ENCODE peak calls at places on chromosomes 11 and 22, in four cellular contexts. One of them, this sample, is unnamed.

GRCh38 chr11:116694815-116695590 is 77.8 kb downstream of the BUD13 start:
- DNase-seq in heart left ventricle: no peak
- DNase-seq in body of pancreas: no peak
- DNase-seq in psoas muscle: no peak
- DNase-seq in this sample: no peak

GRCh38 chr11:93567406-93567819 is 24.2 kb upstream of the SMCO4 start:
- DNase-seq in psoas muscle: peak
- DNase-seq in heart left ventricle: peak
- DNase-seq in body of pancreas: peak
- DNase-seq in this sample: peak

GRCh38 chr22:31244044-31244942 is 32.2 kb downstream of the LIMK2 start:
- DNase-seq in psoas muscle: peak
- DNase-seq in body of pancreas: no peak
- DNase-seq in heart left ventricle: no peak
- DNase-seq in this sample: no peak

GRCh38 chr11:2297623-2298030 is 4.1 kb downstream of the C11orf21 start:
- DNase-seq in psoas muscle: no peak
- DNase-seq in heart left ventricle: no peak
- DNase-seq in body of pancreas: no peak
- DNase-seq in this sample: no peak

GRCh38 chr11:65596520-65596919 is 920 bp upstream of the KCNK7 start:
- DNase-seq in body of pancreas: peak
- DNase-seq in psoas muscle: no peak
- DNase-seq in heart left ventricle: no peak
- DNase-seq in this sample: no peak

GRCh38 chr22:31090217-31091085 is 9.3 kb downstream of the SMTN start:
- DNase-seq in body of pancreas: no peak
- DNase-seq in heart left ventricle: no peak
- DNase-seq in psoas muscle: no peak
- DNase-seq in this sample: no peak

GRCh38 chr11:2518112-2518982 is 73.5 kb downstream of the KCNQ1 start:
- DNase-seq in body of pancreas: peak
- DNase-seq in psoas muscle: peak
- DNase-seq in heart left ventricle: no peak
- DNase-seq in this sample: peak

GRCh38 chr11:79274636-79275315 is 166.1 kb downstream of the TENM4 start:
- DNase-seq in psoas muscle: no peak
- DNase-seq in body of pancreas: no peak
- DNase-seq in heart left ventricle: no peak
- DNase-seq in this sample: no peak

GRCh38 chr22:23392420-23393121 is 187.5 kb downstream of the IGLL1 start:
- DNase-seq in psoas muscle: no peak
- DNase-seq in heart left ventricle: no peak
- DNase-seq in body of pancreas: no peak
- DNase-seq in this sample: no peak

GRCh38 chr11:8207080-8208000 is 38.5 kb upstream of the RIC3 start:
- DNase-seq in heart left ventricle: no peak
- DNase-seq in psoas muscle: no peak
- DNase-seq in body of pancreas: no peak
- DNase-seq in this sample: no peak

GRCh38 chr11:64094463-64095223 is 58.9 kb downstream of the FLRT1 start:
- DNase-seq in psoas muscle: peak
- DNase-seq in heart left ventricle: no peak
- DNase-seq in body of pancreas: no peak
- DNase-seq in this sample: no peak

GRCh38 chr11:58900479-58901420 is 38.5 kb upstream of the GLYATL1 start:
- DNase-seq in body of pancreas: peak
- DNase-seq in heart left ventricle: peak
- DNase-seq in psoas muscle: peak
- DNase-seq in this sample: peak

GRCh38 chr11:44681698-44682097 is 45.1 kb upstream of the TSPAN18 start:
- DNase-seq in psoas muscle: no peak
- DNase-seq in body of pancreas: no peak
- DNase-seq in heart left ventricle: no peak
- DNase-seq in this sample: no peak

GRCh38 chr11:19719960-19720359 is 7.3 kb downstream of the NAV2 start:
- DNase-seq in psoas muscle: no peak
- DNase-seq in body of pancreas: no peak
- DNase-seq in heart left ventricle: no peak
- DNase-seq in this sample: no peak

GRCh38 chr11:35525501-35526175 is at the start of gene PAMR1:
- DNase-seq in heart left ventricle: peak
- DNase-seq in body of pancreas: peak
- DNase-seq in psoas muscle: peak
- DNase-seq in this sample: peak

GRCh38 chr22:20904980-20905355 is 12.2 kb upstream of the CRKL start:
- DNase-seq in body of pancreas: no peak
- DNase-seq in heart left ventricle: no peak
- DNase-seq in psoas muscle: no peak
- DNase-seq in this sample: no peak

GRCh38 chr22:44594951-44595350 is 96.9 kb upstream of the RTL6 start:
- DNase-seq in heart left ventricle: no peak
- DNase-seq in body of pancreas: no peak
- DNase-seq in psoas muscle: no peak
- DNase-seq in this sample: no peak

GRCh38 chr11:17673951-17674350 is 45.4 kb upstream of the MYOD1 start:
- DNase-seq in body of pancreas: no peak
- DNase-seq in psoas muscle: no peak
- DNase-seq in heart left ventricle: no peak
- DNase-seq in this sample: no peak

GRCh38 chr11:83865636-83866461 is 579.7 kb upstream of the CCDC90B start:
- DNase-seq in body of pancreas: no peak
- DNase-seq in heart left ventricle: no peak
- DNase-seq in psoas muscle: no peak
- DNase-seq in this sample: no peak

GRCh38 chr22:50306753-50307749 is at the start of gene PLXNB2:
- DNase-seq in heart left ventricle: peak
- DNase-seq in psoas muscle: peak
- DNase-seq in body of pancreas: peak
- DNase-seq in this sample: peak

GRCh38 chr11:128323381-128323780 is 264.0 kb downstream of the ETS1 start:
- DNase-seq in body of pancreas: no peak
- DNase-seq in psoas muscle: no peak
- DNase-seq in heart left ventricle: no peak
- DNase-seq in this sample: no peak

GRCh38 chr22:44024288-44024908 is at the start of gene PARVB:
- DNase-seq in psoas muscle: peak
- DNase-seq in body of pancreas: no peak
- DNase-seq in heart left ventricle: peak
- DNase-seq in this sample: peak

GRCh38 chr11:64620286-64620962 is 29.4 kb downstream of the SLC22A12 start:
- DNase-seq in psoas muscle: no peak
- DNase-seq in body of pancreas: peak
- DNase-seq in heart left ventricle: no peak
- DNase-seq in this sample: no peak

GRCh38 chr22:50189184-50189848 is 3.6 kb downstream of the TRABD start:
- DNase-seq in body of pancreas: peak
- DNase-seq in heart left ventricle: no peak
- DNase-seq in psoas muscle: peak
- DNase-seq in this sample: no peak

GRCh38 chr22:21727768-21728167 is 7.8 kb downstream of the YPEL1 start:
- DNase-seq in heart left ventricle: no peak
- DNase-seq in body of pancreas: no peak
- DNase-seq in psoas muscle: no peak
- DNase-seq in this sample: no peak

GRCh38 chr11:93073026-93073425 is 103.6 kb downstream of the MTNR1B start:
- DNase-seq in heart left ventricle: no peak
- DNase-seq in psoas muscle: no peak
- DNase-seq in body of pancreas: no peak
- DNase-seq in this sample: no peak

GRCh38 chr22:41429946-41430332 is 16.7 kb downstream of the TOB2 start:
- DNase-seq in heart left ventricle: no peak
- DNase-seq in psoas muscle: no peak
- DNase-seq in body of pancreas: no peak
- DNase-seq in this sample: no peak

GRCh38 chr11:46485852-46486443 is 94.4 kb upstream of the CHRM4 start:
- DNase-seq in body of pancreas: no peak
- DNase-seq in heart left ventricle: no peak
- DNase-seq in psoas muscle: no peak
- DNase-seq in this sample: no peak

GRCh38 chr22:48084041-48084748 is 1321.7 kb downstream of the TBC1D22A start:
- DNase-seq in body of pancreas: no peak
- DNase-seq in psoas muscle: no peak
- DNase-seq in heart left ventricle: no peak
- DNase-seq in this sample: no peak

GRCh38 chr11:18534230-18534629 is 7.5 kb upstream of the TSG101 start:
- DNase-seq in heart left ventricle: no peak
- DNase-seq in body of pancreas: no peak
- DNase-seq in psoas muscle: no peak
- DNase-seq in this sample: no peak

GRCh38 chr22:39317756-39318506 is 1.5 kb downstream of the RPL3 start:
- DNase-seq in psoas muscle: no peak
- DNase-seq in heart left ventricle: no peak
- DNase-seq in body of pancreas: no peak
- DNase-seq in this sample: no peak

GRCh38 chr11:75562836-75563484 is 907 bp downstream of the SERPINH1 start:
- DNase-seq in body of pancreas: no peak
- DNase-seq in heart left ventricle: peak
- DNase-seq in psoas muscle: peak
- DNase-seq in this sample: no peak

GRCh38 chr11:112790286-112790685 is 170.9 kb upstream of the NCAM1 start:
- DNase-seq in heart left ventricle: no peak
- DNase-seq in body of pancreas: no peak
- DNase-seq in psoas muscle: no peak
- DNase-seq in this sample: no peak

GRCh38 chr11:113384551-113384950 is 3.0 kb upstream of the ANKK1 start:
- DNase-seq in body of pancreas: peak
- DNase-seq in psoas muscle: no peak
- DNase-seq in heart left ventricle: no peak
- DNase-seq in this sample: no peak

GRCh38 chr11:1446623-1447022 is 40.0 kb downstream of the MOB2 start:
- DNase-seq in psoas muscle: no peak
- DNase-seq in body of pancreas: no peak
- DNase-seq in heart left ventricle: no peak
- DNase-seq in this sample: no peak

GRCh38 chr11:119318240-119319135 is 1.6 kb upstream of the MCAM start:
- DNase-seq in heart left ventricle: peak
- DNase-seq in psoas muscle: no peak
- DNase-seq in body of pancreas: peak
- DNase-seq in this sample: no peak

DNA sequence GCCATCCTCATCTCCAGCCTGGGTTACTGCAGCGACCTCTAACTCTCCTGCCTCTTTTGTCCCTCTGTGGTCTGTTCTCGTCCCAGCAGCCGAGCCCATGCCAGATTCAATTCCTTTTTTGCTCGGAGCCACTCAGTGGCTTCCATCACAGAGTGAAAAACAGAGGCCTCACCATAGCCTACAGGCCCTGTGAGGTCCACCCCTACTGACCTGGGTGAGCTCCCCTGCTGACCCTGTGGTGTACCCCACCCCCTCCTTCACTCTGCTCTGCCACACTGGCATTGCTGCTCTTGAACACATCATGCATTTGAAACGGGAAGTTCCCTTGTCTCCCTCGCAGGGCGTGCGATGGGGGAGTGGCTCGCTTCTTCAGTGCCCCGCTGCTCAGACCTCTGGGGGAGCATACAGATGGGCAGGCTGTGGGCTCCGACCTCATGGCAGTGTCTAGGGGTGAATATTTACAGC is 2.1 kb downstream of the AIP start:
- DNase-seq in heart left ventricle: no peak
- DNase-seq in body of pancreas: no peak
- DNase-seq in psoas muscle: no peak
- DNase-seq in this sample: no peak
- TF ChIP-seq CTCF in heart left ventricle: no peak
- TF ChIP-seq CTCF in body of pancreas: no peak
- TF ChIP-seq CTCF in psoas muscle: no peak
- TF ChIP-seq CTCF in this sample: no peak

GRCh38 chr11:130847517-130847916 is 68.8 kb downstream of the SNX19 start:
- DNase-seq in psoas muscle: no peak
- DNase-seq in body of pancreas: no peak
- DNase-seq in heart left ventricle: no peak
- DNase-seq in this sample: no peak

GRCh38 chr11:130848361-130849214 is 67.7 kb downstream of the SNX19 start:
- DNase-seq in psoas muscle: no peak
- DNase-seq in heart left ventricle: no peak
- DNase-seq in body of pancreas: no peak
- DNase-seq in this sample: no peak

GRCh38 chr11:130850185-130850944 is 65.9 kb downstream of the SNX19 start:
- DNase-seq in body of pancreas: no peak
- DNase-seq in heart left ventricle: no peak
- DNase-seq in psoas muscle: no peak
- DNase-seq in this sample: no peak

GRCh38 chr11:130849215-130849568 is 67.1 kb downstream of the SNX19 start:
- DNase-seq in body of pancreas: no peak
- DNase-seq in heart left ventricle: no peak
- DNase-seq in psoas muscle: no peak
- DNase-seq in this sample: no peak

DNA sequence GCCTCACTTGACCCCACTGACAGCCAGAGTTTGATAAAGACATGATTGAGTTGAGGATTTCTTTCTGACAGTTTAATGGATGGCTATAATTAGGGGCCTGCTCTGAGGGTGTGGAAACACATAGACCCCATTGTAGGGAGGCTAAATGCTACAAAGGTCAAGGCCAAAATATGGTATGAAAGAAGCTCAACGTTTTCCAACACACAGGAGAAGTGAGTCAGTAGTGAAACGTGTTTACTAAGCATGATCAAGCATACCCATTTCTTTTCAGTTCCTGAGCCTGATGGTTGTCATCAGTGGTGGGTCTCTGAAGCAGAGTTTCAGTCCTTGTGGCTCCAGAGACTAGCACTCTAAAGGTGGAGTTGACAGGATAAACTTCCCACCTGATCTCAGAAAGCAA is 69.7 kb downstream of the SNX19 start:
- DNase-seq in heart left ventricle: no peak
- DNase-seq in psoas muscle: no peak
- DNase-seq in body of pancreas: no peak
- DNase-seq in this sample: no peak
- H3K27ac ChIP-seq in heart left ventricle: no peak
- H3K27ac ChIP-seq in psoas muscle: no peak
- H3K27ac ChIP-seq in body of pancreas: no peak
- H3K27ac ChIP-seq in this sample: no peak

GRCh38 chr22:25900390-25900789 is 158.4 kb downstream of the MYO18B start:
- DNase-seq in heart left ventricle: no peak
- DNase-seq in body of pancreas: no peak
- DNase-seq in psoas muscle: no peak
- DNase-seq in this sample: no peak

GRCh38 chr22:25900880-25901279 is 158.9 kb downstream of the MYO18B start:
- DNase-seq in body of pancreas: no peak
- DNase-seq in psoas muscle: peak
- DNase-seq in heart left ventricle: peak
- DNase-seq in this sample: no peak

GRCh38 chr22:25899566-25899965 is 157.6 kb downstream of the MYO18B start:
- DNase-seq in psoas muscle: no peak
- DNase-seq in heart left ventricle: no peak
- DNase-seq in body of pancreas: no peak
- DNase-seq in this sample: no peak

GRCh38 chr22:25896592-25896991 is 154.6 kb downstream of the MYO18B start:
- DNase-seq in body of pancreas: no peak
- DNase-seq in psoas muscle: no peak
- DNase-seq in heart left ventricle: no peak
- DNase-seq in this sample: no peak

GRCh38 chr22:25898707-25899365 is 156.8 kb downstream of the MYO18B start:
- DNase-seq in body of pancreas: no peak
- DNase-seq in heart left ventricle: no peak
- DNase-seq in psoas muscle: no peak
- DNase-seq in this sample: no peak
- TF ChIP-seq CTCF in body of pancreas: no peak
- TF ChIP-seq CTCF in heart left ventricle: no peak
- TF ChIP-seq CTCF in psoas muscle: no peak
- TF ChIP-seq CTCF in this sample: peak

GRCh38 chr11:25981998-25982397 is 349.9 kb upstream of the ANO3 start:
- DNase-seq in psoas muscle: no peak
- DNase-seq in heart left ventricle: peak
- DNase-seq in body of pancreas: no peak
- DNase-seq in this sample: no peak
- H3K27ac ChIP-seq in psoas muscle: no peak
- H3K27ac ChIP-seq in heart left ventricle: no peak
- H3K27ac ChIP-seq in body of pancreas: no peak
- H3K27ac ChIP-seq in this sample: no peak

This sample was measured in left ventricle myocardium inferior.